ENCODE peak calls at places on chromosomes 1 and 21, in seven cellular contexts. One of them, this sample, is unnamed.

GRCh38 chr1:24745711-24746582 is 700 bp downstream of the CLIC4 start:
- DNase-seq in IMR-90: peak; percentile 66
- DNase-seq in GM12891: no peak
- DNase-seq in uterus: peak; percentile 71
- DNase-seq in tibial nerve: peak; percentile 67
- DNase-seq in lower leg skin: peak; percentile 94
- DNase-seq in HCT116: no peak
- DNase-seq in this sample: peak; percentile 95

GRCh38 chr1:53561488-53562115 is 102.4 kb downstream of the DMRTB1 start:
- DNase-seq in IMR-90: no peak
- DNase-seq in lower leg skin: peak; percentile 63
- DNase-seq in HCT116: no peak
- DNase-seq in tibial nerve: no peak
- DNase-seq in GM12891: no peak
- DNase-seq in uterus: peak; percentile 7
- DNase-seq in this sample: no peak

GRCh38 chr21:41294548-41295231 is 21.9 kb upstream of the FAM3B start:
- DNase-seq in HCT116: no peak
- DNase-seq in lower leg skin: no peak
- DNase-seq in uterus: no peak
- DNase-seq in IMR-90: no peak
- DNase-seq in GM12891: no peak
- DNase-seq in tibial nerve: no peak
- DNase-seq in this sample: no peak

GRCh38 chr1:66250483-66250882 is 283.5 kb upstream of the SGIP1 start:
- DNase-seq in lower leg skin: no peak
- DNase-seq in tibial nerve: no peak
- DNase-seq in uterus: no peak
- DNase-seq in HCT116: no peak
- DNase-seq in GM12891: no peak
- DNase-seq in IMR-90: no peak
- DNase-seq in this sample: no peak

GRCh38 chr1:18736958-18737357 is 106.3 kb downstream of the PAX7 start:
- DNase-seq in lower leg skin: no peak
- DNase-seq in GM12891: no peak
- DNase-seq in uterus: no peak
- DNase-seq in tibial nerve: no peak
- DNase-seq in IMR-90: no peak
- DNase-seq in HCT116: no peak
- DNase-seq in this sample: no peak

GRCh38 chr1:60035925-60036324 is 37.6 kb downstream of the C1orf87 start:
- DNase-seq in tibial nerve: no peak
- DNase-seq in uterus: no peak
- DNase-seq in lower leg skin: no peak
- DNase-seq in IMR-90: no peak
- DNase-seq in GM12891: no peak
- DNase-seq in HCT116: no peak
- DNase-seq in this sample: no peak

GRCh38 chr1:152347116-152347728 is 12.6 kb downstream of the FLG2 start:
- DNase-seq in HCT116: peak; percentile 61
- DNase-seq in uterus: no peak
- DNase-seq in IMR-90: peak; percentile 52
- DNase-seq in GM12891: peak; percentile 12
- DNase-seq in tibial nerve: no peak
- DNase-seq in lower leg skin: no peak
- DNase-seq in this sample: no peak

GRCh38 chr1:11045428-11046269 is 1.4 kb downstream of the MASP2 start:
- DNase-seq in tibial nerve: no peak
- DNase-seq in GM12891: no peak
- DNase-seq in uterus: peak; percentile 11
- DNase-seq in lower leg skin: peak; percentile 70
- DNase-seq in HCT116: no peak
- DNase-seq in IMR-90: no peak
- DNase-seq in this sample: no peak

GRCh38 chr1:226804907-226805759 is 65.3 kb upstream of the PSEN2 start:
- DNase-seq in HCT116: no peak
- DNase-seq in GM12891: no peak
- DNase-seq in tibial nerve: no peak
- DNase-seq in uterus: no peak
- DNase-seq in IMR-90: no peak
- DNase-seq in lower leg skin: no peak
- DNase-seq in this sample: no peak

GRCh38 chr1:27602510-27603319 is 1.2 kb downstream of the AHDC1 start:
- DNase-seq in GM12891: no peak
- DNase-seq in uterus: peak; percentile 71
- DNase-seq in HCT116: no peak
- DNase-seq in lower leg skin: peak; percentile 92
- DNase-seq in tibial nerve: peak; percentile 63
- DNase-seq in IMR-90: peak; percentile 31
- DNase-seq in this sample: no peak

GRCh38 chr1:226603976-226604845 is 55.6 kb downstream of the STUM start:
- DNase-seq in uterus: no peak
- DNase-seq in lower leg skin: no peak
- DNase-seq in GM12891: no peak
- DNase-seq in HCT116: no peak
- DNase-seq in IMR-90: no peak
- DNase-seq in tibial nerve: no peak
- DNase-seq in this sample: no peak

GRCh38 chr1:57831624-57832023 is 407.8 kb upstream of the DAB1 start:
- DNase-seq in IMR-90: no peak
- DNase-seq in GM12891: no peak
- DNase-seq in uterus: no peak
- DNase-seq in lower leg skin: no peak
- DNase-seq in tibial nerve: no peak
- DNase-seq in HCT116: no peak
- DNase-seq in this sample: no peak

GRCh38 chr21:17784604-17785402 is 34.4 kb downstream of the C21orf91 start:
- DNase-seq in lower leg skin: no peak
- DNase-seq in tibial nerve: no peak
- DNase-seq in IMR-90: no peak
- DNase-seq in uterus: no peak
- DNase-seq in GM12891: no peak
- DNase-seq in HCT116: no peak
- DNase-seq in this sample: no peak

GRCh38 chr1:27862671-27863551 is 9.4 kb upstream of the THEMIS2 start:
- DNase-seq in tibial nerve: no peak
- DNase-seq in IMR-90: peak; percentile 99
- DNase-seq in GM12891: no peak
- DNase-seq in lower leg skin: peak; percentile 90
- DNase-seq in uterus: no peak
- DNase-seq in HCT116: no peak
- DNase-seq in this sample: no peak

GRCh38 chr1:19308509-19308907 is 3.4 kb downstream of the AKR7A2 start:
- DNase-seq in lower leg skin: no peak
- DNase-seq in tibial nerve: no peak
- DNase-seq in HCT116: no peak
- DNase-seq in uterus: no peak
- DNase-seq in IMR-90: no peak
- DNase-seq in GM12891: no peak
- DNase-seq in this sample: no peak

GRCh38 chr1:15870421-15870820 is 22.9 kb downstream of the SPEN start:
- DNase-seq in uterus: no peak
- DNase-seq in IMR-90: peak; percentile 33
- DNase-seq in HCT116: no peak
- DNase-seq in GM12891: no peak
- DNase-seq in lower leg skin: no peak
- DNase-seq in tibial nerve: no peak
- DNase-seq in this sample: no peak

GRCh38 chr21:42847051-42847707 is 32.2 kb downstream of the WDR4 start:
- DNase-seq in IMR-90: no peak
- DNase-seq in HCT116: no peak
- DNase-seq in tibial nerve: no peak
- DNase-seq in GM12891: no peak
- DNase-seq in lower leg skin: peak; percentile 64
- DNase-seq in uterus: no peak
- DNase-seq in this sample: no peak

GRCh38 chr21:41972511-41973205 is 18.8 kb upstream of the C2CD2 start:
- DNase-seq in HCT116: no peak
- DNase-seq in GM12891: no peak
- DNase-seq in lower leg skin: no peak
- DNase-seq in IMR-90: no peak
- DNase-seq in tibial nerve: no peak
- DNase-seq in uterus: no peak
- DNase-seq in this sample: peak; percentile 83

GRCh38 chr1:19083081-19083480 is 126.6 kb upstream of the IFFO2 start:
- DNase-seq in HCT116: no peak
- DNase-seq in IMR-90: peak; percentile 41
- DNase-seq in GM12891: no peak
- DNase-seq in lower leg skin: peak; percentile 74
- DNase-seq in uterus: no peak
- DNase-seq in tibial nerve: no peak
- DNase-seq in this sample: no peak

GRCh38 chr21:35401476-35401875 is 352.4 kb upstream of the RUNX1 start:
- DNase-seq in IMR-90: peak; percentile 19
- DNase-seq in uterus: no peak
- DNase-seq in tibial nerve: no peak
- DNase-seq in GM12891: no peak
- DNase-seq in lower leg skin: no peak
- DNase-seq in HCT116: no peak
- DNase-seq in this sample: no peak

GRCh38 chr1:108009603-108010195 is 44.7 kb upstream of the VAV3 start:
- DNase-seq in lower leg skin: no peak
- DNase-seq in tibial nerve: no peak
- DNase-seq in GM12891: no peak
- DNase-seq in uterus: no peak
- DNase-seq in IMR-90: peak; percentile 11
- DNase-seq in HCT116: no peak
- DNase-seq in this sample: no peak

DNA sequence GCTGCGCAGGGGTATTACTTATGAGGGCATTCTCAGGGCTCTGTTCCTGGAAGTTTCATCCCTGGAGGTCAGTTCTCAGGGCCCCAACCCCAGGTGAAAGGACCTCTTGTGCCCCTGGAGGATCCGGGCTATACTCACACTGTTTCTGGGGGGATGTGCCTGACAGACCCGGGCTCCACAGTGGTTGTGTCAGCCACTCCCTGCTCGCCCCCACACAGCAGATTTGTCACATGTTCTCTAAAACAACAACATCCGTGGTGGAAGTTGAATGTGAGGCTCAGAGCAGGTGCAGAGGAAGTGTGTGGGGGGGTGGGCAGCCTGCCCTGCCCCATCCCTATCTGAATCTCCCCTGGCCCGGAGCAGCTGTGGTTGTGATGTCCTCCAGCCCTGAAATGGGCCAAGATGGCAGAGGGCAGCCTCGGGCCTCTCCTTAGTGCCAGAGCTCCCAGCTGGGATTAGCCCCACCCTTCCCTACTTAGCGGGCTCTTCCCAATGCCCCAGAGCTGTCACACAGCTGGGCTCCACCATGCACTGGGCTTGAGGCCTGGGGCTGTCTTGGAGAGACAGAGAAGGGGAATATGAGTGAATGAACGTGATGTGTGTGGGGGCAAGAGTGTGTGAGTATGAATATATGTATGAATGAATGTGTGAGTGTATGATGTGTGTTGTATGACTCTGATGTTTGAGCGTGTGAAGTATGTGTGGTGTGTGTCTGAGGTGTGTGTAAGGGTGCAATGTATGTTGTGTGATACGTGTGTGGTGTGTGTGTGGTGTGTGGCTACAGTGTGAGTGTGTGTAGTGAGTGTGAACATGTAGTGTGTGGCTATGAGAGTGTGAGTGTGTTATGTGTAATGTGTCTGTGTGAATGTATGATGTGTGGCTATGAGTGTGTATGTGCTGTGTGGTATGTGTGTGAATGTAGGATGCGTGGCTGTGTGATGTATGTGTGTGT is 1.5 kb upstream of the FCMR start:
- DNase-seq in IMR-90: no peak
- DNase-seq in lower leg skin: no peak
- DNase-seq in GM12891: no peak
- DNase-seq in tibial nerve: no peak
- DNase-seq in HCT116: no peak
- DNase-seq in uterus: no peak
- DNase-seq in this sample: no peak
- TF ChIP-seq POLR2A in IMR-90: no peak
- TF ChIP-seq POLR2A in lower leg skin: no peak
- TF ChIP-seq POLR2A in GM12891: peak; percentile 81
- TF ChIP-seq POLR2A in tibial nerve: no peak
- TF ChIP-seq POLR2A in HCT116: no peak
- TF ChIP-seq POLR2A in uterus: no peak
- TF ChIP-seq POLR2A in this sample: no peak

GRCh38 chr1:37595440-37596181 is at the start of gene GNL2:
- DNase-seq in IMR-90: peak; percentile 95
- DNase-seq in lower leg skin: peak; percentile 99
- DNase-seq in uterus: peak; percentile 98
- DNase-seq in tibial nerve: peak; percentile 93
- DNase-seq in GM12891: peak; percentile 94
- DNase-seq in HCT116: peak; percentile 92
- DNase-seq in this sample: peak; percentile 99
- TF ChIP-seq POLR2A in IMR-90: peak; percentile 91
- TF ChIP-seq POLR2A in lower leg skin: no peak
- TF ChIP-seq POLR2A in uterus: peak; percentile 77
- TF ChIP-seq POLR2A in tibial nerve: peak; percentile 49
- TF ChIP-seq POLR2A in GM12891: peak; percentile 93
- TF ChIP-seq POLR2A in HCT116: peak; percentile 57
- TF ChIP-seq POLR2A in this sample: peak; percentile 77

GRCh38 chr1:85576642-85577420 is 3.7 kb upstream of the CCN1 start:
- DNase-seq in GM12891: peak; percentile 68
- DNase-seq in HCT116: peak; percentile 65
- DNase-seq in lower leg skin: peak; percentile 97
- DNase-seq in uterus: peak; percentile 92
- DNase-seq in tibial nerve: peak; percentile 82
- DNase-seq in IMR-90: peak; percentile 88
- DNase-seq in this sample: peak; percentile 96
- TF ChIP-seq POLR2A in GM12891: no peak
- TF ChIP-seq POLR2A in HCT116: no peak
- TF ChIP-seq POLR2A in lower leg skin: no peak
- TF ChIP-seq POLR2A in uterus: peak; percentile 93
- TF ChIP-seq POLR2A in tibial nerve: peak; percentile 69
- TF ChIP-seq POLR2A in IMR-90: peak; percentile 41
- TF ChIP-seq POLR2A in this sample: peak; percentile 93

DNA sequence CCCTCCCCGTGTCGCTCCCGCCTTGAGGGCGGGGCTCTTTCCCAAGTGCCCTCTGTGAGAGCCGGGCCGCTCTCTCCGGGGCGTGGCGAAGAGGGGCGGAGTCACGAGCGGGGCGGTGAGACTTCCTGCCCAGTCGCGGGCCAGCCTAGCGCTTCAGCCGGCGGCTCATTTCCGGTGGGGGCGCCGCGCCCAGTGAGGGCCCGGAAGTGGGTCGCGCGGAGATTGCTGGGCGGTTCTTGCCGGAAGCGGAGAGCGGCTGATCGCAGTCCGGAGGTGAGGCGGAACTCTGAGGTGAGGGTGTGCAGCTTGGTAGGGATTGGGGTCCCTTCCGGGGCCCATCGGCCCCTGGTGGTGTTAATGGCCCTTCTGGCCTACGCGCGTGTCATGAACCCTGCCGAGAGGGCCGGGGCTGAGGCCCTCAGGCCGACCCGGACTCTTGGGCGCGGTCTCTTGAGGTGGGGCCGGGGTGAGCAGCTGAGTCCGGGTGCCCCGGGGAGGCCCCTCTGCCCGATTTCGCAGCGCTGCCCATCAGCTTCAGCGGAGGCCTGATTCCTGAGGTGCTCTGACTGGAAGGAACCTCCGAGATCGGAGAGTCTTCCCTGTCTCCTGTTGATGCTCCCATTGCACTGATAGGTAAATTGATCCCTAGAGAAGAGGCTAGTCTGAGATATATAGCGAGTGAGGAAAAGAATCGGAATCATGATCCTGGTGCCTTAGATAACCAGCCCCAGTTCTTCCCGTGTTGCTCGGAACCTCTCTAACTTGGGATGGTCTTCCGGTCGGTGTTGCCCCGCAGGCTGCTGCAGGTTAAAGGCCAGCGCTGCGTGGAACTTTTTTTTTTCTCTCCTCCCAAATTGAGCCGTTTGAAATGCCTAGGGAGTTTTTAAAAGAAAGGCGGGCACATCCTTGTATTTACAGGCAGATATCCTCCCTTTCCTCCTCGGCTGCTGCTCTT is at the start of gene CAP1:
- DNase-seq in HCT116: peak; percentile 95
- DNase-seq in GM12891: peak; percentile 91
- DNase-seq in lower leg skin: peak; percentile 100
- DNase-seq in tibial nerve: peak; percentile 98
- DNase-seq in IMR-90: peak; percentile 98
- DNase-seq in uterus: peak; percentile 100
- DNase-seq in this sample: peak; percentile 100
- TF ChIP-seq POLR2A in HCT116: peak; percentile 28
- TF ChIP-seq POLR2A in GM12891: peak; percentile 68
- TF ChIP-seq POLR2A in lower leg skin: no peak
- TF ChIP-seq POLR2A in tibial nerve: peak; percentile 64
- TF ChIP-seq POLR2A in IMR-90: peak; percentile 70
- TF ChIP-seq POLR2A in uterus: no peak
- TF ChIP-seq POLR2A in this sample: peak; percentile 67